ENCODE peak calls at places on chromosomes 1 and 21, in five cellular contexts. U is neuronal stem cell, G is H1, E is mesenchymal stem cell, V is trophoblast cell. S is an unnamed sample.

GRCh38 chr1:17710889-17711576 is 44.1 kb upstream of the ACTL8 start:
- DNase-seq in U (no peak), G (no peak), E (no peak), V (no peak), S (no peak)

GRCh38 chr1:222904451-222904850 is 89.6 kb downstream of the DISP1 start:
- DNase-seq in U (no peak), G (no peak), E (no peak), V (no peak), S (no peak)

GRCh38 chr1:164914208-164914607 is 355.2 kb downstream of the PBX1 start:
- DNase-seq in U (no peak), G (no peak), E (peak), V (no peak), S (no peak)

GRCh38 chr1:72530646-72531045 is 248.3 kb upstream of the NEGR1 start:
- DNase-seq in U (no peak), G (no peak), E (no peak), V (no peak), S (no peak)

GRCh38 chr21:45497846-45498645 is 44.2 kb downstream of the SLC19A1 start:
- DNase-seq in U (no peak), G (no peak), E (no peak), V (no peak), S (no peak)

GRCh38 chr1:15835205-15835740 is 12.2 kb upstream of the SPEN start:
- DNase-seq in U (no peak), G (no peak), E (no peak), V (no peak), S (no peak)

GRCh38 chr1:174262747-174263241 is 103.5 kb downstream of the RABGAP1L start:
- DNase-seq in U (peak), G (peak), E (peak), V (no peak), S (peak)

GRCh38 chr1:76993036-76993435 is 125.8 kb downstream of the ST6GALNAC5 start:
- DNase-seq in U (no peak), G (no peak), E (no peak), V (no peak), S (no peak)

GRCh38 chr1:157542676-157543075 is 9.6 kb downstream of the FCRL5 start:
- DNase-seq in U (no peak), G (no peak), E (no peak), V (no peak), S (no peak)

GRCh38 chr1:162087118-162087517 is 17.6 kb downstream of the NOS1AP start:
- DNase-seq in U (no peak), G (no peak), E (peak), V (no peak), S (no peak)

GRCh38 chr1:55209247-55209646 is 5.9 kb downstream of the USP24 start:
- DNase-seq in U (no peak), G (no peak), E (peak), V (no peak), S (no peak)

GRCh38 chr1:43446388-43446740 is 7.4 kb downstream of the HYI start:
- DNase-seq in U (no peak), G (no peak), E (no peak), V (peak), S (peak)

GRCh38 chr1:32848354-32849063 is 22.2 kb downstream of the FNDC5 start:
- DNase-seq in U (no peak), G (no peak), E (no peak), V (no peak), S (no peak)

GRCh38 chr1:195903203-195903602 is 705.0 kb downstream of the KCNT2 start:
- DNase-seq in U (no peak), G (no peak), E (no peak), V (no peak), S (no peak)

GRCh38 chr1:243728192-243728570 is 121.9 kb downstream of the AKT3 start:
- DNase-seq in U (no peak), G (no peak), E (no peak), V (no peak), S (no peak)

GRCh38 chr1:81703352-81703735 is 97.4 kb upstream of the ADGRL2 start:
- DNase-seq in U (no peak), G (no peak), E (peak), V (no peak), S (no peak)

GRCh38 chr1:241799414-241799813 is 48.6 kb upstream of the EXO1 start:
- DNase-seq in U (no peak), G (no peak), E (peak), V (no peak), S (no peak)

GRCh38 chr1:231139659-231140650 is 21.9 kb upstream of the TRIM67 start:
- DNase-seq in U (no peak), G (no peak), E (peak), V (peak), S (no peak)

GRCh38 chr1:20974951-20975350 is 187.8 kb upstream of the HP1BP3 start:
- DNase-seq in U (no peak), G (no peak), E (no peak), V (no peak), S (no peak)

GRCh38 chr1:35619237-35620121 is 21.8 kb downstream of the PSMB2 start:
- DNase-seq in U (no peak), G (no peak), E (no peak), V (no peak), S (no peak)

GRCh38 chr1:165116732-165117131 is 239.8 kb downstream of the LMX1A start:
- DNase-seq in U (no peak), G (no peak), E (peak), V (peak), S (no peak)

GRCh38 chr1:18962855-18963737 is 6.6 kb upstream of the IFFO2 start:
- DNase-seq in U (no peak), G (no peak), E (no peak), V (no peak), S (no peak)

GRCh38 chr1:45272943-45273342 is 53.8 kb upstream of the HPDL start:
- DNase-seq in U (no peak), G (no peak), E (peak), V (no peak), S (no peak)

GRCh38 chr1:15322648-15323350 is 75.8 kb downstream of the FHAD1 start:
- DNase-seq in U (no peak), G (no peak), E (peak), V (no peak), S (no peak)

GRCh38 chr1:54377040-54377691 is 29.0 kb downstream of the SSBP3 start:
- DNase-seq in U (no peak), G (no peak), E (peak), V (no peak), S (no peak)

GRCh38 chr21:46092026-46092764 is 5.7 kb upstream of the COL6A2 start:
- DNase-seq in U (no peak), G (no peak), E (peak), V (no peak), S (no peak)

GRCh38 chr1:234564035-234565029 is 45.6 kb downstream of the IRF2BP2 start:
- DNase-seq in U (no peak), G (no peak), E (peak), V (peak), S (no peak)

GRCh38 chr1:168455764-168456163 is 88.0 kb downstream of the XCL2 start:
- DNase-seq in U (no peak), G (no peak), E (no peak), V (no peak), S (no peak)

GRCh38 chr1:225763815-225764548 is 13.6 kb upstream of the SRP9 start:
- DNase-seq in U (no peak), G (no peak), E (no peak), V (no peak), S (no peak)

GRCh38 chr1:242398351-242398750 is 126.1 kb downstream of the PLD5 start:
- DNase-seq in U (no peak), G (no peak), E (no peak), V (no peak), S (no peak)

GRCh38 chr1:218479436-218480115 is 134.4 kb downstream of the TGFB2 start:
- DNase-seq in U (no peak), G (no peak), E (peak), V (peak), S (no peak)

GRCh38 chr1:186240436-186240835 is 134.6 kb downstream of the TPR start:
- DNase-seq in U (no peak), G (no peak), E (no peak), V (no peak), S (no peak)

GRCh38 chr1:105399718-105400117 is 1650.0 kb downstream of the AMY1C start:
- DNase-seq in U (no peak), G (no peak), E (no peak), V (no peak), S (no peak)

GRCh38 chr1:248848596-248848995 is 10.3 kb downstream of the ZNF692 start:
- DNase-seq in U (no peak), G (no peak), E (no peak), V (no peak), S (no peak)

GRCh38 chr1:12047120-12047876 is 15.8 kb upstream of the TNFRSF8 start:
- DNase-seq in U (no peak), G (no peak), E (no peak), V (no peak), S (no peak)

GRCh38 chr1:180234369-180235076 is 4.5 kb downstream of the LHX4 start:
- DNase-seq in U (no peak), G (peak), E (no peak), V (no peak), S (peak)

GRCh38 chr1:119935373-119935772 is 39.1 kb upstream of the ADAM30 start:
- DNase-seq in U (no peak), G (no peak), E (no peak), V (no peak), S (no peak)

GRCh38 chr1:58905628-58906256 is 121.9 kb upstream of the JUN start:
- DNase-seq in U (no peak), G (no peak), E (no peak), V (no peak), S (no peak)
- H2AFZ ChIP-seq in U (no peak), G (no peak), E (no peak), V (no peak), S (no peak)

GRCh38 chr1:92961131-92961895 is at the start of gene DIPK1A:
- DNase-seq in U (peak), G (peak), E (peak), V (peak), S (peak)

GRCh38 chr1:92958203-92958970 is 2.9 kb downstream of the DIPK1A start:
- DNase-seq in U (no peak), G (no peak), E (no peak), V (no peak), S (no peak)

GRCh38 chr1:92960395-92961130 is 699 bp downstream of the DIPK1A start:
- DNase-seq in U (peak), G (no peak), E (peak), V (peak), S (peak)

GRCh38 chr1:92965003-92965402 is 3.7 kb upstream of the DIPK1A start:
- DNase-seq in U (no peak), G (no peak), E (no peak), V (no peak), S (no peak)

DNA sequence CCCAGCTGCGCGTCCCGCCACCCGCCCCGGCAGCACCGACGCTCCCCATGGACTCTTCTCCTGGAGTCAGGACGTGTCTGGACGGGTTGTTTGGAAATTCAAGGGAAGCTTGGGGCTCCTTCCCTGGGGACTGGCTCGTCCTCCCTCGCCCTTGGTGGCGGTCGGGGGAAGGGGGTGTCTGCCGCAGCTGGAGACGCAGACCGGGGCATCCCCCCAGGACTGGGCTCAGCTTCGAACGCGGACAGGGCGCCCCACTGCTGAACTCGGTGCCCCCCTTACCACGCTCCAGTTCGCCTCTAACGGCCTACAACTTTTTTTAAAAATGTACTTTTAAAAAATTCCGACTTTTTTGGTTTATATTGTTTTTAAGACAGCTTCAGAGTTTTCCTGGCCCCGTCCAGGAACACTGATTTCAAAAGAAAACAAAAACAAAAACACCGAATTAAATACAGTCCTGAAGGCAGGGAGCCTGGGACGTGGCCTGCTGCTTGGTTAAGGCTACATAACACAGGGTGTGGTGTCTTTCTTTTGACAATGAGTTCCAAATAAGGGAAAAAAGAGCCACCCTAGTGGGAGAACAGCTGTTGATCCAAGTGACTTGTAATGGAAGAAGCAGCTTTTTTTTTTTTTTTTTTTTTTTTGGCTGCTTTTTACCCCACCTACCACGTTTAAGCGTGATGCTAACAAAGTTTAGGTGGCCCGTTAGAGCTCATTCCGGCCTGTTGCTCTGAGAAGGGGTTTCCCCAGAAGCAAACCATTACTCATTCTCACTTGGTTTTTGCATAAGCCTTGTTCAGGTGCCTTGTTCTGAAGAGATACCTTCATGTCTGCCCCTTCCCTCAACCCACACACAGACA is 862 bp upstream of the DIPK1A start:
- DNase-seq in U (peak), G (no peak), E (peak), V (peak), S (peak)
- H2AK5ac ChIP-seq in U (peak), G (no peak), E (peak), V (no peak), S (no peak)

DNA sequence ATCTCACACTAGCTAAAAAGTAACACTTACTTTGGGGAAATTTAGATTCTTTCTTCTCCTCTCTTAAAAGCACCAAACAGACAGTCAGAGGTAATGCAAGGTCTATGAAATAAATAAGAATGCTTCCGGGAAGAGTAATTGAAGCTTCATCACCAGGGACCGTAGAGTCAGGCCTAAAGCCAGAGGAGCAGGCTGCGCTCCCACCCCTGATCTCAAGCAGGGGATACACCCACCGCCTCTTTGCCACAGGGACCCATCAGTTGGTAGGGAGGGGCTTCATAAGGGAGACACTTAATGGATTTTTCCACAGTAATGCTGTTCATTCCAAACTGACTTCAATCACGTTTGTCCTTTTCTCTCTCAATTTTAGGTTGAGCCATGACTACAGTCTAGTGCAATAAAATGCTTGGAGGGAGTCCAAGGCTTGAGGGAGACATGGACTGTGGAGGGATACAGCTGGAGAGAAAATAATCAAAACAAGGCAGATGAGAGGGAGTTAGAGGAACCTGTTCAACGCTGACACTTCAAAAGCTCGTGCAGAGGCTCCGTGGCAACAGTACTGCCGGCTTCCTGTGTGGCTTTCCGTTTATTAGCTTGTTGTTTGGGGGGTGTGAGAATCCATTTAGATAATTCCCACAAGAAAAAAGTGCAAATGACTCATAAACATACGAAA is 111.5 kb downstream of the SEC16B start:
- DNase-seq in U (no peak), G (no peak), E (no peak), V (no peak), S (no peak)
- H2AFZ ChIP-seq in U (no peak), G (no peak), E (no peak), V (no peak), S (no peak)

GRCh38 chr1:47978486-47978885 is 18.7 kb downstream of the TRABD2B start:
- DNase-seq in U (no peak), G (no peak), E (peak), V (no peak), S (no peak)
- H2AK5ac ChIP-seq in U (no peak), G (no peak), E (no peak), V (no peak), S (no peak)

GRCh38 chr1:191142748-191143147 is 665.1 kb upstream of the BRINP3 start:
- DNase-seq in U (no peak), G (no peak), E (no peak), V (no peak), S (no peak)
- H2AFZ ChIP-seq in U (no peak), G (no peak), E (no peak), V (no peak), S (no peak)

DNA sequence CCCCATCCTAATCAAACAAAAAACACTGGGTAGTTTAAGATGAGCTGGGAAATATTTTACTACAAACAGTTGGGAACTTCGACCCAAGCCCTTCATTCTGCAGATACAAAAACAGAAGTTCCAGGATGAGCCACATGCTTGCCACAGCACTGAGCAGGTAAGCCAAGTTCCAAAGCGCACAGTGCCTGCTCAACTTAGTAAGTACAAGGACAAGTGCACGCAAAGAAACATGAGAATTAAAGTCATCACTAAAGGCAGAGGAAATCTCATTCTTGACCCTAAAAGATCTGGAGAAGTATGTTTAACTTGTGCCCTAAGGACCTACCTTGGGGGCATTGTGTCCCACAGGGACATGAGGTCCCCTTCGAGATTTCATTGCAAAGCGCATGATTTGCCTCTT is 1.2 kb upstream of the UBAP2L start:
- DNase-seq in U (no peak), G (no peak), E (no peak), V (no peak), S (no peak)
- H2AK5ac ChIP-seq in U (no peak), G (peak), E (no peak), V (no peak), S (no peak)

DNA sequence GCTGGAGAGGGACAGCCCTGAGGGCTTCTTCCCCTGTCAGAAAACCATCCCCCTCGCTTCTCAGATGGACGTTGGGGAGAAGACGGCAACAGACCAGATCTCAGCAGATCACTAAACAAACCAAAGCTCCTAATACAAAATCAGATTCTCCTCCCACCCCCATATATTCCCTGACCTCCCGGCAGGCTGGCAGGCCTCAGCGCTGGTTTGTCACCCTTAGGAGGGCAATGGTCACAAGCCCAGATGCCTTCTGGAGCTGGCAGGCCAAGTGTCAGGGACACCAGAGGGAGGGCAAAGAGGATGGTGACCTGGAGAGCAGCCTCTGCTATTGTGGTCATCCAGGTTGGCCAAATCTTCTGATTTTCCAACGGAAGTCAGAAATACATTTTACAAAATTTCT is 10.4 kb downstream of the KCNA10 start:
- DNase-seq in U (no peak), G (no peak), E (no peak), V (no peak), S (no peak)
- H2AFZ ChIP-seq in U (no peak), G (peak), E (no peak), V (no peak), S (no peak)

DNA sequence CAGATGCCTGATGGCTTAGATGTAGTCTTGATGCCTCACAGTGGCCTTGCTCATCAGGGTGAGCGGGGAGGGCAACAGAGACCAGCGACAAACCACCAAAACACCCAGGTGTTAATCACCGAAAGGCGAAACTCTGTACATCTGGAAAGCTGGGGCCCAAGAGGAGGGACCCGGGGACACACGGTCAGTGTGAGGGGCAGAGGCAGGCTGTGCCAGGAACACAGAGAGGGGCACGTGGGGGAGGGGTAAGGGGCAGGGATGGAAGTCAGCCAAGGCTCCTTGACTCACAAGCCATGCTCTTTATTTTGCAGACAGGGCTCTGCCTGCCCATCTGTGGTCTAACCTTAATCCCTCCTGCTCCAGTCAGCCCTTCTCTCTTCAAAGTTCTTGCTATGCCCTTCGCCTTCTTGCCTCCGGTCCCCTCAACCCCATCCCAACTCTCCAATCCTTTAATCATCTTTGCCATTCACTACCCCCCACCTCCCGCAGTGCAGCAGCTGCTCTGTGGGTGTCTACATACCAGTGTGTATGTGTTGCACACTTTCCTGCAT is 4.3 kb downstream of the MEF2D start:
- DNase-seq in U (no peak), G (no peak), E (no peak), V (no peak), S (no peak)
- H2AK5ac ChIP-seq in U (peak), G (peak), E (no peak), V (no peak), S (no peak)